ENCODE peak calls at places on chromosomes 7 and 10, in six cellular contexts. W, D, K, V, L and C are unnamed samples. For H3K4me1, the result is how much of the 10 kb centered on the place peaks cover.

GRCh38 chr7:73615886-73616285 is 8.4 kb downstream of the MLXIPL start:
- DNase-seq in W (peak), D (peak), K (peak), V (peak), L (no peak), C (no peak)

GRCh38 chr7:101911800-101912705 is 94.6 kb downstream of the CUX1 start:
- DNase-seq in W (no peak), D (no peak), K (no peak), V (no peak), L (no peak), C (no peak)

GRCh38 chr7:44275829-44276570 is 49.4 kb downstream of the CAMK2B start:
- DNase-seq in W (peak), D (no peak), K (peak), V (peak), L (no peak), C (no peak)

GRCh38 chr10:48289652-48290238 is 15.2 kb upstream of the FRMPD2 start:
- DNase-seq in W (peak), D (peak), K (peak), V (peak), L (peak), C (peak)

GRCh38 chr7:141045126-141045841 is 28.6 kb upstream of the TMEM178B start:
- DNase-seq in W (no peak), D (peak), K (no peak), V (no peak), L (no peak), C (no peak)

GRCh38 chr10:24307173-24307572 is 98.2 kb downstream of the KIAA1217 start:
- DNase-seq in W (no peak), D (no peak), K (no peak), V (no peak), L (no peak), C (no peak)

GRCh38 chr10:27542812-27543211 is 38.7 kb downstream of the RAB18 start:
- DNase-seq in W (no peak), D (peak), K (no peak), V (no peak), L (no peak), C (no peak)

GRCh38 chr10:416091-416515 is 273.4 kb downstream of the DIP2C start:
- DNase-seq in W (peak), D (no peak), K (peak), V (peak), L (peak), C (no peak)

GRCh38 chr10:93813507-93814465 is 56.0 kb downstream of the LGI1 start:
- DNase-seq in W (peak), D (peak), K (peak), V (peak), L (peak), C (peak)

GRCh38 chr10:46227571-46228075 is 59.2 kb upstream of the ANTXRL start:
- DNase-seq in W (no peak), D (no peak), K (no peak), V (no peak), L (no peak), C (no peak)

GRCh38 chr10:58467931-58468635 is 44.6 kb upstream of the BICC1 start:
- DNase-seq in W (no peak), D (no peak), K (no peak), V (no peak), L (no peak), C (no peak)

GRCh38 chr10:114623661-114624294 is 34.3 kb downstream of the ABLIM1 start:
- DNase-seq in W (no peak), D (peak), K (no peak), V (peak), L (peak), C (peak)

GRCh38 chr10:133224861-133225366 is 5.1 kb upstream of the UTF1 start:
- DNase-seq in W (no peak), D (no peak), K (no peak), V (no peak), L (no peak), C (no peak)

GRCh38 chr7:18345641-18346234 is 149.8 kb upstream of the HDAC9 start:
- DNase-seq in W (peak), D (peak), K (peak), V (peak), L (peak), C (no peak)

GRCh38 chr7:74480861-74481417 is 27.2 kb downstream of the GTF2IRD1 start:
- DNase-seq in W (no peak), D (peak), K (no peak), V (no peak), L (no peak), C (peak)

GRCh38 chr7:24123061-24123460 is 160.9 kb upstream of the NPY start:
- DNase-seq in W (no peak), D (peak), K (no peak), V (peak), L (no peak), C (no peak)

GRCh38 chr10:50508315-50509051 is 115.3 kb downstream of the SGMS1 start:
- DNase-seq in W (no peak), D (no peak), K (no peak), V (no peak), L (no peak), C (no peak)

GRCh38 chr7:138962561-138963270 is 18.5 kb downstream of the KIAA1549 start:
- DNase-seq in W (no peak), D (no peak), K (no peak), V (no peak), L (no peak), C (no peak)

GRCh38 chr7:155792315-155792960 is 19.8 kb downstream of the SHH start:
- DNase-seq in W (no peak), D (no peak), K (no peak), V (no peak), L (no peak), C (no peak)

GRCh38 chr7:155800301-155800700 is 12.0 kb downstream of the SHH start:
- DNase-seq in W (no peak), D (no peak), K (no peak), V (no peak), L (no peak), C (no peak)

GRCh38 chr7:157507987-157508386 is 171.2 kb downstream of the DNAJB6 start:
- DNase-seq in W (no peak), D (no peak), K (no peak), V (no peak), L (no peak), C (no peak)

GRCh38 chr7:157573244-157573643 is 236.4 kb downstream of the DNAJB6 start:
- DNase-seq in W (no peak), D (no peak), K (no peak), V (no peak), L (no peak), C (no peak)

GRCh38 chr10:129075936-129076335 is 391.1 kb upstream of the MGMT start:
- DNase-seq in W (no peak), D (no peak), K (no peak), V (no peak), L (no peak), C (no peak)

GRCh38 chr7:77453531-77453930 is 37.4 kb upstream of the GSAP start:
- DNase-seq in W (no peak), D (peak), K (no peak), V (no peak), L (no peak), C (no peak)

GRCh38 chr10:116084166-116084565 is 188.8 kb downstream of the GFRA1 start:
- DNase-seq in W (no peak), D (peak), K (no peak), V (no peak), L (no peak), C (no peak)

GRCh38 chr7:51229106-51229537 is 87.5 kb downstream of the COBL start:
- DNase-seq in W (peak), D (no peak), K (peak), V (no peak), L (no peak), C (no peak)

GRCh38 chr10:104435822-104436221 is 82.2 kb downstream of the CFAP58 start:
- DNase-seq in W (no peak), D (peak), K (no peak), V (no peak), L (no peak), C (no peak)

GRCh38 chr7:92671502-92672169 is 81.4 kb upstream of the FAM133B start:
- DNase-seq in W (no peak), D (no peak), K (no peak), V (no peak), L (no peak), C (no peak)

GRCh38 chr7:106050002-106050742 is 61.9 kb downstream of the SYPL1 start:
- DNase-seq in W (peak), D (peak), K (peak), V (no peak), L (no peak), C (no peak)

GRCh38 chr10:75408911-75409885 is 7.6 kb upstream of the ZNF503 start:
- DNase-seq in W (peak), D (peak), K (peak), V (peak), L (no peak), C (peak)

GRCh38 chr7:18859331-18859730 is 258.1 kb downstream of the TWIST1 start:
- DNase-seq in W (no peak), D (no peak), K (no peak), V (no peak), L (no peak), C (no peak)

GRCh38 chr7:108083980-108084379 is 46.2 kb downstream of the LAMB4 start:
- DNase-seq in W (no peak), D (peak), K (no peak), V (no peak), L (no peak), C (no peak)

GRCh38 chr10:23067337-23067736 is 28.0 kb upstream of the MSRB2 start:
- DNase-seq in W (no peak), D (no peak), K (no peak), V (no peak), L (no peak), C (no peak)

GRCh38 chr10:23070819-23071218 is 24.6 kb upstream of the MSRB2 start:
- DNase-seq in W (no peak), D (no peak), K (no peak), V (no peak), L (no peak), C (no peak)

GRCh38 chr10:23065549-23065948 is 29.8 kb upstream of the MSRB2 start:
- DNase-seq in W (no peak), D (peak), K (no peak), V (no peak), L (no peak), C (no peak)

GRCh38 chr10:23069019-23069665 is 26.2 kb upstream of the MSRB2 start:
- DNase-seq in W (no peak), D (no peak), K (no peak), V (no peak), L (no peak), C (no peak)

DNA sequence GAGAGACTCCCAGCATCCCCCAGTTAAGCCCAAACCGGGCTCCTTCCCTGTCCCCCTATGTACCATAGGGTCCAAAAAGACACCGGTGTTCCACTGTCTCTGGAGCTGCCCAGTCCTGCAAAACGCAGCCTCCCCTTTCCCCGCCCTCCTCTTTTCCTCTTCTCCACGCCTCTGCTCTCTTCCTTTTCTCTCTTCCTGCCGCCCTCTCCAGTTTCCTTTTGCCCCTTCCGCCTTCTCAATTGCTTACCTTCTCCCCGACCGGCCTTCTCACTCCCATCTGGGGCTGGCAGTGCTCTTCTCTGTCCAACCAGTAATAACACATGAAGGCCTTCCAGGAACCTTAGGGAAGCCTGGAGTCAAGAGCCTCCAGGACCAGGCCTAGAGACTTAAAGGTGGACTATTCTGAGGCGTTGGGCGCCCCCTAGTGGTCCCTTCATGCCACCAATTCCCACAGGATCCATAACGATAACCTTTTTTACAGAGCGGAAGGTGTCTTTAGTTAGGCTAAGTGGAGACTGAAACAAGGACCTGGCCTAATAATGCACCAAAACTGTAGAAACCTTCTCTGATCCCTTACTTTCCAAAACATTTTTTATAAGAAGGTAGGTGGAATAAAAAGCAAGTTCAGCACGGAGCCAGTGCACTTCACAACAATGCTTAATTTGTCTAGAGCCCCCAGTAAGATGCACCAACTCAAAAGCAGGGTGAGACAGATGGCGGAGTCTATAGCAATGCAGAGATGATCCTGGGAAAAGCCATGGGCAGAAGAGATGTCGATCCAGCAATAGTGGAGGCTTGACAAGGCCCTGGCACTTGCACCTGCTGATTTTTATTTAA is 27.2 kb upstream of the MSRB2 start:
- DNase-seq in W (peak), D (peak), K (peak), V (peak), L (peak), C (peak)
- H3K4me2 ChIP-seq in W (no peak), D (no peak), K (no peak), V (no peak), L (no peak), C (no peak)

GRCh38 chr10:95339863-95340262 is 49.1 kb upstream of the PDLIM1 start:
- DNase-seq in W (no peak), D (no peak), K (no peak), V (no peak), L (no peak), C (no peak)

GRCh38 chr10:95335933-95336699 is 45.3 kb upstream of the PDLIM1 start:
- DNase-seq in W (no peak), D (no peak), K (no peak), V (no peak), L (no peak), C (no peak)

GRCh38 chr10:95337354-95337753 is 46.6 kb upstream of the PDLIM1 start:
- DNase-seq in W (no peak), D (no peak), K (no peak), V (no peak), L (no peak), C (no peak)

GRCh38 chr10:95336702-95337101 is 45.9 kb upstream of the PDLIM1 start:
- DNase-seq in W (no peak), D (no peak), K (no peak), V (no peak), L (no peak), C (no peak)

GRCh38 chr10:95337761-95338160 is 47.0 kb upstream of the PDLIM1 start:
- DNase-seq in W (no peak), D (no peak), K (no peak), V (no peak), L (no peak), C (no peak)
- H3K4me1 ChIP-seq in W (under half), D (under half), K (under half), V (under half), L (under half), C (under half)

GRCh38 chr10:35223016-35223415 is 96.4 kb downstream of the CREM start:
- DNase-seq in W (peak), D (no peak), K (peak), V (peak), L (no peak), C (no peak)

GRCh38 chr10:35217458-35217857 is 90.8 kb downstream of the CREM start:
- DNase-seq in W (no peak), D (no peak), K (no peak), V (no peak), L (no peak), C (no peak)

GRCh38 chr10:35218339-35218955 is 91.8 kb downstream of the CREM start:
- DNase-seq in W (peak), D (peak), K (peak), V (peak), L (peak), C (peak)

GRCh38 chr10:35219292-35219691 is 92.6 kb downstream of the CREM start:
- DNase-seq in W (no peak), D (peak), K (no peak), V (no peak), L (no peak), C (no peak)

DNA sequence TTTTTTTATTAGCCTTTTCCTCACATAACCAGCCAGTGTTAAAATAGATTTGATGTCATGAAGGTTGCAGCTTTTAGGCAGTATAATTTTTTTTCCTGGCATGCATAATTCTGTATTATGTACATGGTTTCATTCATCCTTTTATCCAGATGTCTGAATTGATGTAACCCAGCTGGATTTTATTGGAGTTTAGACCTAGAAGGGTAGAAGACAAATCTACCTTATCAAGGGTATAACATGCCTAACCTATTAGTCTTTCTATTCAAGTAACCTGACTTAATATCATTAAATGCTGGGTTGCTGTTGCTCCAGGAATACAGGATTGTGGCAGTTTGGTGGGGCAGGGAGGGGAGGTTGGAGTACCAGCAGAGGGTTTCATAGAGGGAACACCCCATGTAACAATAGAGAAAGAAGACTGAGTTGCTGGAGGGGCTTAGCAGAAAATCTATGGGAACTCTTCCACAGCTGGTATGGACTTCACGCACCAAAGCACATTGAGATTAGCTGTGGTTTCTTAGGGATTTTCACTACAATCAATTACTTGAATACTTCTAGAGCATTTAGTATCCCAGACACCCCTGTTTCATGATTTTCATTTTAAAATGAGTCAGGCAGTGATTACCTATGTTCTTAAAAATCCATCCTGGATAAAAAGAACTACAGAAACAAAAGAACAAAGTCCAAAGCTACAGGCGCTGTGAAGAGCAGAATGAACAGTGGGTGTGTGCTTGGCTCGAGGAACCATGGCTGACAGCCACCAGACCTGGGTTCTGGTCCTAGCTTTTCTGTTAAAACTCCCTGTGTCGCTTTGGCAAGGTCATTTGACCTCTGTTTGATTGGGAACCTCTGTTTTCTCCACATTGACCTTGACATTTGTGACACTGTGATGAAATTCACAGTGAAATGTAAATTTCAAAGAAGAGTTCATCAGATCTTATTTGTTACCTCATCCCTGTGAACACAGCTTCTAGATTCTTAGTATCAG is 93.6 kb downstream of the CREM start:
- DNase-seq in W (no peak), D (no peak), K (no peak), V (no peak), L (no peak), C (no peak)
- H2AFZ ChIP-seq in W (no peak), D (peak), K (no peak), V (peak), L (no peak), C (no peak)

GRCh38 chr7:148397555-148397954 is 193.0 kb upstream of the C7orf33 start:
- DNase-seq in W (no peak), D (no peak), K (no peak), V (no peak), L (no peak), C (no peak)

GRCh38 chr7:148397056-148397455 is 193.5 kb upstream of the C7orf33 start:
- DNase-seq in W (no peak), D (no peak), K (peak), V (peak), L (no peak), C (no peak)

GRCh38 chr7:148398844-148399365 is 191.7 kb upstream of the C7orf33 start:
- DNase-seq in W (no peak), D (no peak), K (no peak), V (no peak), L (no peak), C (no peak)

GRCh38 chr7:148395990-148396716 is 194.4 kb upstream of the C7orf33 start:
- DNase-seq in W (no peak), D (no peak), K (no peak), V (peak), L (no peak), C (no peak)

GRCh38 chr7:148397985-148398384 is 192.6 kb upstream of the C7orf33 start:
- DNase-seq in W (no peak), D (no peak), K (no peak), V (no peak), L (no peak), C (no peak)
- H3K4me2 ChIP-seq in W (no peak), D (no peak), K (peak), V (no peak), L (no peak), C (no peak)

GRCh38 chr10:70587045-70587658 is 15.4 kb downstream of the PRF1 start:
- DNase-seq in W (no peak), D (no peak), K (no peak), V (no peak), L (no peak), C (no peak)
- H3K4me1 ChIP-seq in W (under half), D (under half), K (under half), V (under half), L (under half), C (under half)